ENCODE peak calls at places on chromosome 12, in four cellular contexts. W, O, M and F are unnamed samples.

GRCh38 chr12:132353811-132354210 is 24.4 kb upstream of the GALNT9 start:
- DNase-seq in W (no peak), O (no peak), M (no peak), F (no peak)

GRCh38 chr12:107127482-107128185 is 34.3 kb upstream of the CRY1 start:
- DNase-seq in W (no peak), O (peak; percentile 31), M (no peak), F (no peak)

GRCh38 chr12:59708484-59708883 is 112.7 kb downstream of the SLC16A7 start:
- DNase-seq in W (no peak), O (no peak), M (no peak), F (no peak)

GRCh38 chr12:14272954-14273910 is 92.2 kb upstream of the ATF7IP start:
- DNase-seq in W (no peak), O (no peak), M (no peak), F (no peak)

GRCh38 chr12:89693639-89694202 is 14.9 kb downstream of the ATP2B1 start:
- DNase-seq in W (no peak), O (no peak), M (no peak), F (no peak)

GRCh38 chr12:124323771-124324530 is 29.1 kb downstream of the RFLNA start:
- DNase-seq in W (no peak), O (no peak), M (no peak), F (no peak)

GRCh38 chr12:102879144-102879763 is 37.8 kb downstream of the PAH start:
- DNase-seq in W (peak; percentile 57), O (peak; percentile 90), M (peak; percentile 10), F (peak; percentile 72)

GRCh38 chr12:28350502-28350901 is 160.2 kb downstream of the CCDC91 start:
- DNase-seq in W (no peak), O (no peak), M (no peak), F (peak; percentile 30)

GRCh38 chr12:92370828-92371227 is 225.2 kb upstream of the BTG1 start:
- DNase-seq in W (no peak), O (no peak), M (no peak), F (no peak)

GRCh38 chr12:6631549-6631961 is 4.2 kb downstream of the LPAR5 start:
- DNase-seq in W (no peak), O (no peak), M (no peak), F (no peak)

GRCh38 chr12:130796985-130797686 is 41.9 kb downstream of the STX2 start:
- DNase-seq in W (no peak), O (no peak), M (no peak), F (no peak)

GRCh38 chr12:22312336-22312735 is 22.2 kb downstream of the ST8SIA1 start:
- DNase-seq in W (no peak), O (no peak), M (no peak), F (no peak)

DNA sequence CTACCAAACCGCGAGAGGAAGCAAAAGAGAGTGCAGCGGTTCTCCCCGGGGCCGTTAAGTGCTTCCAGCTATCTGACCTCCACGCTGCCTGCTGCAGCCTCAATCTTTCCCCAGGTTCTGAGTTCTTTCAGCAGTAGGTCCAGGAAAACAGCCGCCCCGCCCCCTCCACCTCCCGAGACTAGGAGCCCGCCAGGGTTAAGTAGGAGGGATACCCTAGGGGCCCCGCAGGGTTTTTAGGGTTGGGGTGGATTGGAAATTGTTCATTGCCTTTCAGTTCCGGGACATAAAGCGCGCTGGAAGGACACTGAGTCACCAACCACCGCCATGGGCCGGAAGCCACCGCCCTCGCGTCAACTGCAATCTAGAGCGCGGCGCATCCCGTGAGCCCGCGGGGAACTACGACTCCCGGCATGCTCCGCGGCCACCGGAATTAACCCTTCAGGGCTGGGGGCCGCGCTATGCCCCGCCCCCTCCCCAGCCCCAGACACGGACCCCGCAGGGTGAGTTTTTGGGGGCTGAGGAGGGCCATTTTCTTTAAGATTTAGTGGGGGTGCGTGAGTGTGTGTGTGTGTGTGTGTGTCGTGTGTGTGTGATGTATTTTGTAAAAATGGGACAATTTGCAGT is at the start of gene MYL6B:
- DNase-seq in W (peak; percentile 91), O (peak; percentile 97), M (peak; percentile 85), F (peak; percentile 35)
- TF ChIP-seq POLR2AphosphoS5 in W (peak; percentile 87), O (peak; percentile 83), M (peak; percentile 82), F (peak; percentile 84)

GRCh38 chr12:52715416-52715815 is 12.1 kb upstream of the KRT77 start:
- DNase-seq in W (peak; percentile 78), O (peak; percentile 72), M (peak; percentile 31), F (no peak)

GRCh38 chr12:52710744-52711143 is 7.4 kb upstream of the KRT77 start:
- DNase-seq in W (no peak), O (no peak), M (no peak), F (no peak)

GRCh38 chr12:52716061-52716460 is 12.7 kb upstream of the KRT77 start:
- DNase-seq in W (no peak), O (no peak), M (no peak), F (no peak)

GRCh38 chr12:52714887-52715281 is 11.6 kb upstream of the KRT77 start:
- DNase-seq in W (no peak), O (no peak), M (no peak), F (no peak)

DNA sequence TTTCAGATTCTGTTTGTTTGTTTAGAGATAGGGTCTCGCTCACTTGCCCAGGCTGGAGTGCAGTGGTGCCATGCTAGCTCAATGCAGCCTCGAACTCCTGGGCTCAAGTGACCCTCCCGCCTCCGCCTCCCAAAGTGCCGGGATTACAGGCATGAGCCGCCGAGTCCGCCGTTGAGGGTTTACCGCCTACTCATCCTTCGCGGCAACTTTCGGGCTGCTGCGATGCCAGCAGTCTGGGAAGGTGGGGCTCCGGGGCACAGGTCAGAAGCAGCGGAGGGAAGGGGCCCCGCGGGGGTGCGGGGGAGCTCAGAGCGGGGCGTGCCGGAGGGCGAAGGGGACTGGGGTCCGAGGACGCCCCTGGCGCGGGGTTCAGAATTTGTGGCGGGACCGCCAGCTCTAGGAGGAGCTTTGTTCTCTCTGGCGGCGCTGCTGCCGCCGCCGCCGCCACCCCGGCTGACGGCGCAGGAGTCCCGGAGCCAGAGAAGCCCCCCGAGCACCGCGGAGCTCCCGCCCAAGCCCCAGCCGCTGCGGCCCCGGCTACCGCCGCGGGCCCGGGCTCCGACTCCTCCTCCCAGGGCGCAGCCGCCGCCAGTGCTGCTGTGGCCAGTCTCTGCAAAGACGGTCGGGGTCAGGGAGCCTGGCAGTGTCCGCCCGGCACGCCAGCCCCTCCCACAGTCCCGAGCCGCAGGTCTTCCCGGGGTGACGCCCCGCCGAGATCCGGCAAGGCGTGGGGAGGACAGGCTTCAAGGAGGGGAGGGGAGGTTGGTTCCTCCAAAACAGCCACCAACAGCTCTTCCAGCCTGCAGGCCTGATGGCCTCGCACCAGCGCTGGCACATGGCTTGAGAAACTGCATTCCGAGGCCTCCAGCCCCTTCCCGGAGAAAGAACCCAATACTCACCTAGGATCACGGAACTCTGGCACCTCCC is 10.9 kb upstream of the KRT77 start:
- DNase-seq in W (peak; percentile 79), O (peak; percentile 69), M (peak; percentile 43), F (no peak)
- TF ChIP-seq EZH2 in W (peak; percentile 45), O (no peak), M (no peak), F (peak; percentile 77)

GRCh38 chr12:113271853-113272561 is 50.7 kb downstream of the TPCN1 start:
- DNase-seq in W (no peak), O (peak; percentile 24), M (peak; percentile 55), F (no peak)
- TF ChIP-seq POLR2AphosphoS5 in W (no peak), O (no peak), M (no peak), F (no peak)

GRCh38 chr12:39435531-39435930 is 7.4 kb downstream of the KIF21A start:
- DNase-seq in W (no peak), O (no peak), M (no peak), F (no peak)

GRCh38 chr12:39431797-39432196 is 11.1 kb downstream of the KIF21A start:
- DNase-seq in W (no peak), O (no peak), M (no peak), F (no peak)

GRCh38 chr12:39429809-39430208 is 13.1 kb downstream of the KIF21A start:
- DNase-seq in W (no peak), O (no peak), M (no peak), F (no peak)

GRCh38 chr12:39427360-39427808 is 15.5 kb downstream of the KIF21A start:
- DNase-seq in W (no peak), O (no peak), M (no peak), F (no peak)

GRCh38 chr12:39431002-39431796 is 11.7 kb downstream of the KIF21A start:
- DNase-seq in W (no peak), O (no peak), M (no peak), F (no peak)
- TF ChIP-seq EZH2 in W (no peak), O (no peak), M (no peak), F (no peak)

GRCh38 chr12:108167974-108168373 is 38.9 kb downstream of the WSCD2 start:
- DNase-seq in W (no peak), O (no peak), M (no peak), F (no peak)
- TF ChIP-seq POLR2AphosphoS5 in W (no peak), O (no peak), M (no peak), F (no peak)

DNA sequence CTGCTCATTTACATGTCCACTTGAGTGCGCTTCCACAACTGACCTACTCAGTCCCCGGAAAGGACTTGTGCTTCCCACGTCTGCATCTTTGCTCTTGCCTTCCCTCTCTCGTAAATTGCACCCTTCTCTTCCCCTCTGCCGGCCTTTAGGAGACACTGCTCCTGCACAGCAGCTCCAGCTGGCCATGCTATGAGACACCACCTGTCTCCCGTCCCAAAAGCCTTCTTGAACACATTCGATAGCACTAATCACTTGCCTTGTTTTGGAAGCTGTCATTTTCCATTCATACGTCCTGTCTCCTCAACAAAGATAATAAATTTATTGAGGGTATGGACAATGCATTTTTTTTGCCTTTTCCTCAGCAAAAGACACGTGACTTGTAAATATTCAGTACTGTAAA is 15.7 kb upstream of the KCNA1 start:
- DNase-seq in W (no peak), O (no peak), M (no peak), F (no peak)
- TF ChIP-seq EZH2 in W (no peak), O (no peak), M (no peak), F (no peak)

GRCh38 chr12:96195845-96196451 is 1.8 kb downstream of the ELK3 start:
- DNase-seq in W (no peak), O (peak; percentile 22), M (no peak), F (no peak)
- TF ChIP-seq POLR2AphosphoS5 in W (no peak), O (no peak), M (no peak), F (no peak)

GRCh38 chr12:111089616-111090015 is 169.2 kb upstream of the MYL2 start:
- DNase-seq in W (no peak), O (no peak), M (no peak), F (no peak)

GRCh38 chr12:111094157-111094772 is 173.9 kb upstream of the MYL2 start:
- DNase-seq in W (no peak), O (no peak), M (no peak), F (no peak)

GRCh38 chr12:111091036-111091435 is 170.7 kb upstream of the MYL2 start:
- DNase-seq in W (no peak), O (no peak), M (no peak), F (no peak)

GRCh38 chr12:111088409-111088808 is 168.0 kb upstream of the MYL2 start:
- DNase-seq in W (no peak), O (no peak), M (no peak), F (no peak)

GRCh38 chr12:111093428-111094142 is 173.2 kb upstream of the MYL2 start:
- DNase-seq in W (no peak), O (no peak), M (no peak), F (no peak)
- TF ChIP-seq EZH2 in W (no peak), O (no peak), M (no peak), F (no peak)

DNA sequence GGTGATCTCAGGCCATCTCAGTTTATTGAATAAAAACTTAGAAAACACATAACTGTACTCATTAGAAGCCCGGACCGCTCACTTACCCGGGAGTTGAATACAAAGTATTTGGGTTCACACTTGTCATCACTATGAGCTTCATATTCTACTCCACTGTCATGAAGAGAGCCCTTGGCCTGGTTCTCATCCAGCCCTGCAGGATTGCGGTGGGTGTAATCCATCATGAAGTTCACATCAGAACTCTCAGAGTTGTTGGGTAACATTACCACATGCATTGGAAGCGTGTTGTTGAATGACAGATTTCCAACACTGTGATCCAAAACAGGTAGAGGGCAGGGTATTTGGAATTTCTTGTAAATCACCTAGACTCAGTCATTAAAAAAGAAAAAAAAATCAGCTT is 47.4 kb downstream of the SLC38A4 start:
- DNase-seq in W (no peak), O (no peak), M (no peak), F (no peak)
- TF ChIP-seq POLR2AphosphoS5 in W (no peak), O (no peak), M (no peak), F (no peak)